ENCODE peak calls at places on chromosomes 6 and 20, in four cellular contexts. P is foreskin fibroblast, O is PC-3, S is BJ. E is an unnamed sample.

GRCh38 chr6:146289816-146290588 is 253.6 kb upstream of the RAB32 start:
- DNase-seq in P (peak; percentile 83), O (peak; percentile 52), S (peak; percentile 60), E (peak; percentile 74)

GRCh38 chr20:920306-920705 is 4.2 kb upstream of the ANGPT4 start:
- DNase-seq in P (no peak), O (no peak), S (no peak), E (peak; percentile 40)

GRCh38 chr6:163404825-163405265 is 9.7 kb upstream of the QKI start:
- DNase-seq in P (peak; percentile 31), O (no peak), S (no peak), E (no peak)

GRCh38 chr20:595330-596308 is 14.5 kb downstream of the TCF15 start:
- DNase-seq in P (no peak), O (no peak), S (no peak), E (no peak)

GRCh38 chr6:113055086-113055485 is 708.0 kb downstream of the RFPL4B start:
- DNase-seq in P (peak; percentile 36), O (peak; percentile 39), S (no peak), E (no peak)

GRCh38 chr6:149488815-149489214 is 4.0 kb upstream of the ZC3H12D start:
- DNase-seq in P (no peak), O (peak; percentile 65), S (no peak), E (peak; percentile 66)

GRCh38 chr20:50584687-50585086 is 74.5 kb downstream of the PTPN1 start:
- DNase-seq in P (peak; percentile 64), O (no peak), S (no peak), E (no peak)

GRCh38 chr20:46690219-46691111 is 1.2 kb upstream of the TP53RK start:
- DNase-seq in P (no peak), O (no peak), S (no peak), E (no peak)

GRCh38 chr6:138590796-138591709 is 91.8 kb upstream of the NHSL1 start:
- DNase-seq in P (peak; percentile 90), O (peak; percentile 77), S (no peak), E (peak; percentile 73)

GRCh38 chr20:45343445-45343866 is 4.8 kb downstream of the SDC4 start:
- DNase-seq in P (no peak), O (peak; percentile 71), S (no peak), E (no peak)

GRCh38 chr20:59671661-59672471 is 67.5 kb downstream of the PHACTR3 start:
- DNase-seq in P (no peak), O (no peak), S (no peak), E (no peak)

GRCh38 chr20:10093087-10093591 is 58.4 kb downstream of the ANKEF1 start:
- DNase-seq in P (peak; percentile 89), O (peak; percentile 90), S (peak; percentile 62), E (peak; percentile 89)

GRCh38 chr20:33160681-33161080 is 7.3 kb upstream of the BPIFA2 start:
- DNase-seq in P (no peak), O (no peak), S (no peak), E (no peak)

GRCh38 chr6:44569931-44570385 is 182.5 kb downstream of the CDC5L start:
- DNase-seq in P (peak; percentile 63), O (no peak), S (no peak), E (no peak)

DNA sequence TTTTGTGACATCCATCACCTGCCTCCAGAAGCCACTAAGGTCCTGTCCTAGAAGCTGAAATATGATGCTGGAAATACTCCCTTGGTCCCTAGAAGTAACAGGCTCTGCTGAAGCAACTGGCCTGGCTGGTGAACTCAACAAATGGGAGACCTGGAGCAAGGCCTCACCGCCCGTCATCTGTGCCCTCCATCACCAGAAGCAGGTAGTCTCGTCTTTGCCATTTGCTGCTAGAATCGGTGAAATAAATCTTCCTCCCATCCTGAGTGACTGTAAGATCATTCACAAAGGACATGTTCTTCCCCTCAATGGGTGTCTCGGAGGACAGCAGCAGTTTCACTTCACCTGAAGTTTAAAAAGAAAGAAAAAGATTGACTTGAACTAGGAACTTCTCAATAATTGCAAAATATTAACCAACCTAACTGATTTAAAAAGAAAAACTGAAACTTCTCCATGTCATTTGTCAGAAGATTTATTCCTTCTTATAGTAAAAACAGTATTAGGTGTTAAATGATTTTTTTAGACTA is 21.0 kb downstream of the CST7 start:
- DNase-seq in P (no peak), O (no peak), S (no peak), E (no peak)
- TF ChIP-seq CTCF in P (no peak), O (no peak), S (no peak), E (no peak)

GRCh38 chr6:117919775-117920492 is 12.9 kb downstream of the SLC35F1 start:
- DNase-seq in P (no peak), O (no peak), S (no peak), E (no peak)
- H3K4me3 ChIP-seq in P (no peak overlapping the region), O (no peak overlapping the region), S (no peak overlapping the region), E (no peak overlapping the region)

GRCh38 chr20:34564810-34565209 is 6.3 kb downstream of the MAP1LC3A start:
- DNase-seq in P (no peak), O (no peak), S (no peak), E (no peak)

GRCh38 chr20:34560614-34561013 is 2.1 kb downstream of the MAP1LC3A start:
- DNase-seq in P (no peak), O (no peak), S (no peak), E (no peak)

GRCh38 chr20:34560141-34560523 is 1.6 kb downstream of the MAP1LC3A start:
- DNase-seq in P (no peak), O (no peak), S (no peak), E (no peak)

GRCh38 chr20:34561661-34562060 is 3.1 kb downstream of the MAP1LC3A start:
- DNase-seq in P (no peak), O (no peak), S (no peak), E (no peak)

DNA sequence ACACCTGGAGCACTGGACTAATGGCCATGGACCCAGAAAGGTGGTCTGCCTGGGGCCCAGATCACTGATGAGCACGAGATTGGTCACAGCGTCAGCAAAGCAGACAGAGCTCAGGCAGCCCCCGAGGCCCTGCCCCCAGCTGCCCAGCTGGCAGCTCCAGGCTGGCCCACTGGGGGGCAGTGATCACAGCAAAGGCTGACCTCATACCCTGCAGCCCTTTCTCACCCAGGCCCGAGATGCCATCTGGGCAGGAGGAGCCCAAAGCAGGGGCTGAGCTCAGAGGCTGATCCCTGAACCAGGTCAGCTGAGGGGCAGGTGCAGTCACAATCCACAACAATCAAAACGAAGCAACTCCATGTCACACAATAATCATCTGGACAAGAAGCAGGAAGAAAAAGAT is 4.1 kb downstream of the MAP1LC3A start:
- DNase-seq in P (peak; percentile 57), O (peak; percentile 21), S (no peak), E (no peak)
- TF ChIP-seq CTCF in P (peak; percentile 33), O (peak; percentile 53), S (peak; percentile 54), E (peak; percentile 26)

DNA sequence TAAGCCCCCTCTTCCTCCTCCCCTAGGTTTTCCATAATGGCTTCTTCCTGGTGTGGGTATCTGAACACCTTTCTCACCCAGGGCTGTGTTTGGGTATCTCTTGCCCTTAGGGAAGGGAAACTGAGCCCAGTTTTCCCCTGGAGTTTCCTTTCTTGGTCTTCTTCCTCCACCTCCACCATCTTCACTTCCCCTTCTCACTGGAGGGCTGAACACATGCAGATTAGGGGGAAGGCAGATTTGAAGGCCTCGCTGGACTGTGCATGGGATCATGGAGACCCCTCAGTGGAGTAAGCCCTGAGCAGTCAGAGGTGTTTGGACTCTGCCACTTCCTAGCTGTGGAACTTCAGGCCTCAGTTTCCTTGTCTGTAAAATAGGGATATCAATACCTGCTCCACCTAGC is 27.8 kb downstream of the FOXP4 start:
- DNase-seq in P (no peak), O (no peak), S (no peak), E (no peak)
- H3K4me3 ChIP-seq in P (no peak overlapping the region), O (no peak overlapping the region), S (no peak overlapping the region), E (no peak overlapping the region)

GRCh38 chr6:10412165-10412947 is 2.5 kb downstream of the TFAP2A start:
- DNase-seq in P (peak; percentile 96), O (peak; percentile 84), S (peak; percentile 86), E (peak; percentile 87)

GRCh38 chr6:10414766-10415592 is at the start of gene TFAP2A:
- DNase-seq in P (peak; percentile 90), O (peak; percentile 91), S (no peak), E (peak; percentile 95)

GRCh38 chr6:10415593-10416480 is 963 bp upstream of the TFAP2A start:
- DNase-seq in P (peak; percentile 19), O (peak; percentile 26), S (no peak), E (no peak)

GRCh38 chr6:10412948-10413849 is 1.7 kb downstream of the TFAP2A start:
- DNase-seq in P (peak; percentile 71), O (peak; percentile 88), S (no peak), E (peak; percentile 93)

DNA sequence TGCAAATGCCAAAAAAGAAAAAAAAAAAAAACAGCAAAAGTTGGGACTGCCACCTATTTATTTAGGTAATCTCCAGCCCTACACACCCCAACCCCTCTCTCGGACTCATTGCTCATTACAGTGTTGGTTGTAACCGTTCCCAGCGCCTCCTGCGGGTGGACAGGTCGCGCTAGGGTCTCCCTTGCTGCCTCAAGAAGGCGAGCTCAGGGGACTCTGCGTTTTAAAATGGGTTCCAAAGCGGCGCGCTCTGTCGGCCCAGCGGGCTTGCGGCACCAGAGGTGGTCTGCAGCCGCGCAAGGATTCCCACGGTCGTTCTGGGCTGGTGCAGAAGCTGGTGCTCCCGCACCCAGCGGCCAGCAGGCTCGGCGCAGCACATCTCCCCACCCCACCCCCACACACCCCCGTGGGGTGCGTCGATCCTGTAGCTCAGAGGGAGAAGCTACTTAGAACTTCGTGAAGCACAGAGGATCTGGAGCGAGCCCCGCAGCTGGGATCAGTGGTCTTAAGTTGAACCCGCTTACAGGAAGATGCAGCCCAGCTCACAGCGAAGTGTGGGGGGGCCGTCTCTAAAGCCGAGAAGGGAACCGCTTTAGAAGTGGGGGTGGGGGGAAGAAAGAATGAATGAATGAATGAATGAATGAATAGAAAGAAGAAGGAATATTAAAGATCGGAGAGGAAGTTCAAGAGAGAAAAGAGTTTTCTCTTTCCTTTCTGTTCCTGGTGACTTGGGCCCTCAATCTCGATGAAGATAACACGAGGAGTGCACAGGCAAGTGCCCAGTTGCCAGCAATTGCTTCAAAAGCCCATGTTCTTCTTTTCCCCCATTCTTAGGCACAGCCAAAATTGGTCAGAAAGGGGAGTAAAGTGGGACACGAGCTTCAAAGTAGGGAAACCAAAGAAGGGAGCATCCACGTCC is 766 bp downstream of the TFAP2A start:
- DNase-seq in P (peak; percentile 88), O (peak; percentile 69), S (no peak), E (peak; percentile 76)
- TF ChIP-seq CTCF in P (peak; percentile 48), O (peak; percentile 54), S (peak; percentile 66), E (peak; percentile 46)

GRCh38 chr20:35487479-35487878 is 32.1 kb downstream of the CEP250 start:
- DNase-seq in P (no peak), O (no peak), S (no peak), E (no peak)

GRCh38 chr20:35491823-35492222 is 36.4 kb downstream of the CEP250 start:
- DNase-seq in P (no peak), O (no peak), S (no peak), E (no peak)

GRCh38 chr20:35492352-35492751 is 37.0 kb downstream of the CEP250 start:
- DNase-seq in P (no peak), O (no peak), S (no peak), E (no peak)

GRCh38 chr20:35489717-35490116 is 34.3 kb downstream of the CEP250 start:
- DNase-seq in P (no peak), O (no peak), S (no peak), E (no peak)

GRCh38 chr20:35490736-35491181 is 35.4 kb downstream of the CEP250 start:
- DNase-seq in P (no peak), O (no peak), S (no peak), E (no peak)
- H3K4me3 ChIP-seq in P (no peak overlapping the region), O (no peak overlapping the region), S (no peak overlapping the region), E (no peak overlapping the region)